ENCODE peak calls at places on chromosomes 2 and 18, in five cellular contexts. X is spleen, D is neural progenitor cell, U is WERI-Rb-1, Z is GM23248. W is an unnamed sample. For H3K9me3, the result is how much of the 10 kb centered on the place peaks cover.

GRCh38 chr2:161102770-161103450 is 57.3 kb upstream of the TANK start:
- DNase-seq in X (no peak), U (no peak), Z (peak), D (no peak), W (no peak)

GRCh38 chr18:58362027-58362575 is 266.8 kb downstream of the ALPK2 start:
- DNase-seq in Z (peak), D (no peak), X (no peak), U (no peak), W (no peak)

GRCh38 chr2:168683996-168684395 is 118.4 kb upstream of the NOSTRIN start:
- DNase-seq in D (no peak), U (no peak), X (no peak), Z (no peak), W (no peak)

GRCh38 chr2:9703085-9703641 is 72.4 kb upstream of the YWHAQ start:
- DNase-seq in X (no peak), D (no peak), Z (peak), U (no peak), W (peak)

GRCh38 chr2:53422979-53423378 is 344.6 kb upstream of the CHAC2 start:
- DNase-seq in X (no peak), U (peak), D (peak), Z (peak), W (no peak)

GRCh38 chr2:238457927-238458324 is 31.2 kb downstream of the ASB1 start:
- DNase-seq in U (no peak), D (no peak), Z (peak), X (no peak), W (no peak)

GRCh38 chr2:231612199-231613053 is 19.8 kb downstream of the TEX44 start:
- DNase-seq in X (peak), U (peak), Z (peak), D (peak), W (peak)

GRCh38 chr2:32812316-32812715 is 134.4 kb upstream of the LTBP1 start:
- DNase-seq in D (no peak), X (no peak), U (no peak), Z (no peak), W (no peak)

DNA sequence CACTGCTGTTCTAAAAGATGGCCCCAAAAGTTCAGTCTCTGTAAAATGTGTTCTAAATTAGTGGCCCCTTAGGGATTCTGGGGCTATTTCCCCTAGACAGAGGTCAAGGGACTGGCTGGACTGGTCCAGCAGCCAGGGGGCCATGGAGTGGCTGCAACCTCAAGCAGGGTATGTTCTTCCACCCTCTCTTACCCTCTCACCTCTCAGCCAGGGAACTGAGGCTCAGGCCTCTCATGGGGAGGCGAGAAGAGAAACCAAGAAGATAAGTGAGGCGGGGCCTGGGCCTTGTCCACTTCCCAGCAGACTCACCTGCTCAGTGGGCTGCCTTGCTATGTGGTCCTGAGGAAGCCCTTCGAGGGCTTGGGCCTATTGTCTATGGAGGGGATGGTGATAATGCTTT is 339.7 kb downstream of the MYCN start:
- DNase-seq in Z (no peak), D (no peak), X (no peak), U (no peak), W (no peak)
- H3K9me3 ChIP-seq in Z (under half), D (under half), X (under half), U (under half), W (under half)

GRCh38 chr18:32548688-32549087 is 78.0 kb upstream of the GAREM1 start:
- DNase-seq in D (peak), U (peak), X (no peak), Z (no peak), W (no peak)
- H3K4me3 ChIP-seq in D (no peak), U (no peak), X (no peak), Z (no peak), W (no peak)

GRCh38 chr2:6181525-6182270 is 489.5 kb downstream of the SOX11 start:
- DNase-seq in U (no peak), X (no peak), Z (peak), D (peak), W (no peak)

GRCh38 chr2:6183231-6183630 is 491.0 kb downstream of the SOX11 start:
- DNase-seq in U (no peak), D (no peak), X (no peak), Z (no peak), W (no peak)

GRCh38 chr2:6186332-6187100 is 494.3 kb downstream of the SOX11 start:
- DNase-seq in Z (peak), X (no peak), D (no peak), U (no peak), W (no peak)

GRCh38 chr2:6184532-6185302 is 492.5 kb downstream of the SOX11 start:
- DNase-seq in X (no peak), U (no peak), Z (no peak), D (peak), W (no peak)
- H3K9me3 ChIP-seq in X (under half), U (under half), Z (under half), D (under half), W (under half)

GRCh38 chr2:223051580-223052375 is at the start of gene KCNE4:
- DNase-seq in X (no peak), U (peak), Z (peak), D (peak), W (no peak)

GRCh38 chr2:223050188-223050587 is 1.8 kb upstream of the KCNE4 start:
- DNase-seq in D (no peak), Z (no peak), X (no peak), U (no peak), W (no peak)

GRCh38 chr2:223049356-223049755 is 2.6 kb upstream of the KCNE4 start:
- DNase-seq in Z (no peak), U (no peak), X (no peak), D (no peak), W (no peak)

GRCh38 chr2:223052710-223053261 is 796 bp downstream of the KCNE4 start:
- DNase-seq in X (no peak), Z (no peak), U (no peak), D (no peak), W (no peak)

GRCh38 chr2:223050900-223051299 is 1.1 kb upstream of the KCNE4 start:
- DNase-seq in Z (peak), D (no peak), U (no peak), X (no peak), W (no peak)
- H3K4me3 ChIP-seq in Z (no peak), D (no peak), U (peak), X (no peak), W (no peak)